ENCODE peak calls at places on chromosomes 3 and 15, in five cellular contexts. C is psoas muscle, X is sigmoid colon, Y is lower lobe of right lung, O is ovary. A is an unnamed sample.

GRCh38 chr15:65856821-65857455 is 12.4 kb upstream of the RAB11A start:
- DNase-seq in O (no peak), C (peak), Y (peak), X (peak), A (peak)

GRCh38 chr3:27789420-27789819 is 67.3 kb upstream of the EOMES start:
- DNase-seq in Y (no peak), C (no peak), X (no peak), O (no peak), A (no peak)

GRCh38 chr15:44009056-44009455 is 182.3 kb downstream of the WDR76 start:
- DNase-seq in C (no peak), O (no peak), Y (no peak), X (no peak), A (peak)

GRCh38 chr3:115194461-115194860 is 47.4 kb upstream of the ZBTB20 start:
- DNase-seq in Y (no peak), O (no peak), C (no peak), X (no peak), A (no peak)

GRCh38 chr15:71002321-71002720 is 109.7 kb downstream of the LRRC49 start:
- DNase-seq in C (no peak), O (no peak), Y (no peak), X (no peak), A (no peak)

GRCh38 chr3:194009892-194010533 is 125.9 kb upstream of the HES1 start:
- DNase-seq in C (no peak), Y (no peak), O (no peak), X (no peak), A (no peak)

GRCh38 chr3:118781879-118782278 is 252.8 kb downstream of the IGSF11 start:
- DNase-seq in C (no peak), X (no peak), O (no peak), Y (no peak), A (no peak)

GRCh38 chr3:73926360-73927202 is 301.8 kb upstream of the PDZRN3 start:
- DNase-seq in Y (no peak), O (no peak), C (no peak), X (no peak), A (no peak)

GRCh38 chr3:45269952-45270351 is 43.9 kb upstream of the TMEM158 start:
- DNase-seq in C (no peak), Y (no peak), O (no peak), X (no peak), A (no peak)

GRCh38 chr15:57297630-57298029 is 78.7 kb upstream of the CGNL1 start:
- DNase-seq in X (no peak), O (no peak), C (no peak), Y (no peak), A (no peak)

GRCh38 chr3:105527538-105527937 is 160.8 kb downstream of the ALCAM start:
- DNase-seq in X (no peak), Y (no peak), O (no peak), C (no peak), A (no peak)

GRCh38 chr15:47908950-47909670 is 191.8 kb downstream of the SEMA6D start:
- DNase-seq in X (no peak), C (no peak), Y (no peak), O (no peak), A (no peak)

GRCh38 chr3:141093971-141094401 is 42.8 kb downstream of the SPSB4 start:
- DNase-seq in C (peak), X (peak), O (peak), Y (no peak), A (no peak)

GRCh38 chr15:71443538-71443937 is 328.3 kb downstream of the THSD4 start:
- DNase-seq in C (peak), Y (peak), O (peak), X (no peak), A (peak)

GRCh38 chr3:157667493-157667892 is 164.3 kb upstream of the VEPH1 start:
- DNase-seq in O (no peak), X (no peak), C (no peak), Y (no peak), A (no peak)

GRCh38 chr3:136559896-136560295 is 192.3 kb downstream of the STAG1 start:
- DNase-seq in O (no peak), X (no peak), Y (no peak), C (no peak), A (peak)

GRCh38 chr3:46889381-46890110 is 12.0 kb downstream of the PTH1R start:
- DNase-seq in O (peak), Y (no peak), X (no peak), C (no peak), A (no peak)

GRCh38 chr15:33292718-33293307 is 18.0 kb upstream of the RYR3 start:
- DNase-seq in C (peak), O (peak), Y (no peak), X (peak), A (peak)

GRCh38 chr15:48965972-48966371 is 2.3 kb upstream of the SHC4 start:
- DNase-seq in O (no peak), C (no peak), Y (no peak), X (no peak), A (no peak)
- TF ChIP-seq CTCF in O (no peak), C (no peak), Y (no peak), X (no peak), A (peak)

DNA sequence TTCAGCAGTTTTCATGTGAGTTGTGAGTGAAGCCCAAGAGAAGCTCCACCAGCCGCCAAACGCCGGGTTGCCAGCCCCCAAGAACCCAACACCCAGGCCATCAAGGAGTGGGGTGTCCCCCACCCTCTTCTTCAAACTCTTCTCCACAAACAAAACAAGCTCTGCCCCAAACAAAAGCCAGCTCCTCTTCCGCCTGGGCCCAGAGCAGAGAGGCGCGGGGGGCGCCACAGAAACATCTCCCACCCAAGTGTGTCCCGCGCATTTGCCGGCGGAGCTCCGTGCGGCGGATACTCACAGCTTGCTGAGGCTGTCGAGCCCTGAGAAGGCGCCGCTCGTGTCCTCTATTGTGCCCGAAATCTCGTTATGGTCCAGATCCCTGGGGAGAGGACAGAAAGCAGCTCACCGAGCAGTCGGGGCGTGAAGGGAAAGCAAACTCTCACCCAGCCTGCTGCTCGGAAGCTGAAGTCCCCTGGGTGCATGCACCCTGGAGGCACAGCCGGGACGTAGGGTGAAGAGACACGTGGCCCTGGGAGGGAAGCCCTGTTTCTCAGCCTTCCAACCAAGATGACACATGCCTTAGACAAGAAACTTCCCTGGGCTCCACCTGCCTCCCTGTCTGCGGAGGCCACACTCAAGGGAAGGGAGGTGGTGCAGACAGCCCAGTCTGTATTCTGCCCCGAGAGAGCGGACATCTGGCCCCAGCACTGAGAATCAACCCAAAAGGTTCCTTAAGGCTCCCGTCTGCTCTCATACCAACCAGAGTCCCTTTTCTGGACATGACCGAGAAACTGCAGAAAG is 95.7 kb downstream of the LRIG1 start:
- DNase-seq in X (peak), Y (no peak), O (no peak), C (no peak), A (no peak)
- H3K27ac ChIP-seq in X (peak), Y (no peak), O (no peak), C (peak), A (no peak)

GRCh38 chr15:28918141-28918983 is 32.6 kb downstream of the APBA2 start:
- DNase-seq in C (no peak), Y (peak), O (no peak), X (peak), A (no peak)
- TF ChIP-seq CTCF in C (no peak), Y (no peak), O (no peak), X (no peak), A (no peak)

GRCh38 chr3:42051384-42052131 is 39.6 kb upstream of the TRAK1 start:
- DNase-seq in X (peak), C (no peak), O (no peak), Y (no peak), A (no peak)

GRCh38 chr3:42052132-42052866 is 38.9 kb upstream of the TRAK1 start:
- DNase-seq in Y (no peak), X (peak), O (no peak), C (no peak), A (no peak)

GRCh38 chr3:42055291-42055690 is 35.9 kb upstream of the TRAK1 start:
- DNase-seq in C (no peak), Y (no peak), X (no peak), O (no peak), A (peak)

GRCh38 chr3:42052867-42053351 is 38.2 kb upstream of the TRAK1 start:
- DNase-seq in C (no peak), Y (no peak), O (no peak), X (peak), A (no peak)

DNA sequence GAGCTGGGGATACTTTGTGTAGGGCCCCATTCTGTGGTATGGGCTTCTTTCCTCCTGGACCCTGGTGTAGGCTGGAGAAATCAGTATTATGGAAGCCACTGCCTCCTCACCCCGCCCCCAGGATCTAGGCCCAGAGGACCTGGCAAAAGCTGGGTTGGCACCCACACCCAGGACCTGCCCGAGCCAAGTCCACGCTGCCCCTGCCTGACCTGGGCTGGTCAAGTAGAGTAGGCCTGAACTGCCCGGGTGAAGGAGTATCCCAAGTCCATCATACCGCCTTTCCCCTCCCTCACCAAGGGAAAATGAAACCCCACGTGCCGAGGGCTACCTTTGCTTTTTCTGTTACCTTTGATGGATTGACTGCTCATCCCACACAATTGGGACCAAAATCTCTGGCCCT is 37.7 kb upstream of the TRAK1 start:
- DNase-seq in X (no peak), Y (no peak), C (no peak), O (no peak), A (no peak)
- H3K27ac ChIP-seq in X (peak), Y (no peak), C (peak), O (no peak), A (no peak)

GRCh38 chr15:40252438-40253178 is 13.7 kb downstream of the PAK6 start:
- DNase-seq in X (no peak), Y (peak), C (peak), O (peak), A (peak)
- TF ChIP-seq CTCF in X (no peak), Y (no peak), C (no peak), O (peak), A (no peak)

A was measured in PC-9.